ENCODE peak calls at places on chromosome 11, in ten cellular contexts. V, Q, L, R, E, U, W, P, Z and X are unnamed samples.

GRCh38 chr11:64334764-64335741 is 5.0 kb upstream of the CCDC88B start:
- DNase-seq in U (no peak), P (peak), E (no peak), Z (peak), V (no peak), W (peak), Q (peak), R (peak), L (peak), X (peak)

GRCh38 chr11:35047179-35047578 is 91.8 kb upstream of the CD44 start:
- DNase-seq in E (no peak), L (no peak), W (peak), V (no peak), U (peak), R (no peak), Z (no peak), P (no peak), Q (no peak), X (no peak)

GRCh38 chr11:11076276-11076675 is 218.4 kb upstream of the ZBED5 start:
- DNase-seq in W (no peak), E (no peak), P (no peak), Z (no peak), R (no peak), U (no peak), L (no peak), V (no peak), Q (no peak), X (no peak)

GRCh38 chr11:118067006-118067405 is 9.9 kb upstream of the TMPRSS4 start:
- DNase-seq in W (no peak), Q (no peak), E (no peak), R (no peak), L (no peak), P (no peak), U (no peak), Z (no peak), V (no peak), X (no peak)

GRCh38 chr11:96256604-96257003 is 86.4 kb downstream of the MAML2 start:
- DNase-seq in W (no peak), L (no peak), E (no peak), U (no peak), V (no peak), Q (no peak), P (no peak), Z (no peak), R (no peak), X (no peak)

GRCh38 chr11:105447936-105448702 is 161.8 kb upstream of the GRIA4 start:
- DNase-seq in E (no peak), L (no peak), Z (no peak), W (no peak), U (peak), Q (no peak), P (no peak), V (no peak), R (no peak), X (no peak)

GRCh38 chr11:95429376-95429907 is 198.4 kb upstream of the SESN3 start:
- DNase-seq in V (peak), Q (peak), W (no peak), R (no peak), U (no peak), P (no peak), E (no peak), L (no peak), Z (no peak), X (no peak)

GRCh38 chr11:2763939-2764338 is 64.1 kb upstream of the KCNQ1OT1 start:
- DNase-seq in Q (no peak), Z (no peak), W (no peak), V (no peak), E (no peak), R (no peak), P (no peak), L (no peak), U (no peak), X (no peak)

GRCh38 chr11:126561327-126561893 is 205.9 kb downstream of the ST3GAL4 start:
- DNase-seq in R (peak), Q (peak), V (no peak), U (peak), Z (peak), E (no peak), W (peak), P (no peak), L (peak), X (no peak)

GRCh38 chr11:74443071-74443864 is 24.1 kb downstream of the KCNE3 start:
- DNase-seq in W (no peak), Z (peak), R (peak), L (peak), Q (peak), V (no peak), E (no peak), U (no peak), P (no peak), X (peak)

GRCh38 chr11:82902086-82902485 is 550 bp downstream of the DDIAS start:
- DNase-seq in Q (no peak), L (no peak), P (no peak), E (no peak), U (no peak), V (no peak), W (no peak), R (no peak), Z (no peak), X (no peak)

GRCh38 chr11:43989162-43989961 is 46.9 kb downstream of the C11orf96 start:
- DNase-seq in R (no peak), L (no peak), E (no peak), Q (no peak), P (no peak), W (peak), V (peak), Z (no peak), U (no peak), X (no peak)

GRCh38 chr11:31109446-31109845 is 260.1 kb downstream of the DCDC1 start:
- DNase-seq in L (no peak), E (no peak), Z (no peak), Q (no peak), W (no peak), U (no peak), P (no peak), V (no peak), R (no peak), X (no peak)

GRCh38 chr11:84800755-84801346 is 826.3 kb downstream of the DLG2 start:
- DNase-seq in W (no peak), L (peak), E (no peak), V (no peak), R (peak), U (no peak), Z (peak), P (no peak), Q (peak), X (no peak)

GRCh38 chr11:62708423-62709261 is 1.2 kb downstream of the GNG3 start:
- DNase-seq in W (no peak), E (no peak), U (peak), Q (peak), R (no peak), L (no peak), Z (no peak), P (no peak), V (no peak), X (no peak)

GRCh38 chr11:63840356-63841060 is 1.6 kb downstream of the MARK2 start:
- DNase-seq in E (no peak), Z (no peak), R (no peak), P (no peak), Q (no peak), U (no peak), W (no peak), V (no peak), L (no peak), X (no peak)

GRCh38 chr11:61700221-61700620 is 20.0 kb downstream of the DAGLA start:
- DNase-seq in E (no peak), Z (peak), L (no peak), R (peak), V (no peak), U (no peak), P (no peak), W (no peak), Q (peak), X (no peak)

GRCh38 chr11:66976048-66976467 is 954 bp downstream of the C11orf86 start:
- DNase-seq in R (peak), L (no peak), Z (peak), U (peak), E (no peak), P (no peak), Q (no peak), V (no peak), W (no peak), X (no peak)

GRCh38 chr11:19769820-19770219 is 57.2 kb downstream of the NAV2 start:
- DNase-seq in P (no peak), U (no peak), W (no peak), Q (no peak), R (no peak), L (peak), V (no peak), Z (peak), E (no peak), X (peak)